ENCODE peak calls at places on chromosomes 6 and 20, in six cellular contexts. R, L, N, V, I and Y are unnamed samples.

GRCh38 chr6:837380-837779 is 144.4 kb upstream of the EXOC2 start:
- DNase-seq in N (peak), I (no peak), V (no peak), R (no peak), L (no peak), Y (no peak)

GRCh38 chr6:11766589-11767450 is 11.8 kb downstream of the ADTRP start:
- DNase-seq in R (no peak), V (no peak), N (peak), I (no peak), L (no peak), Y (no peak)

GRCh38 chr6:7919871-7920270 is 9.3 kb upstream of the TXNDC5 start:
- DNase-seq in N (peak), L (peak), I (no peak), V (no peak), R (no peak), Y (no peak)

GRCh38 chr6:97668716-97669115 is 385.7 kb upstream of the MMS22L start:
- DNase-seq in L (no peak), V (peak), N (no peak), I (no peak), R (no peak), Y (no peak)

GRCh38 chr20:10536531-10536930 is 101.4 kb downstream of the SLX4IP start:
- DNase-seq in N (peak), V (no peak), L (no peak), R (no peak), I (peak), Y (no peak)

GRCh38 chr6:119100115-119100514 is 21.7 kb upstream of the FAM184A start:
- DNase-seq in N (no peak), V (no peak), R (no peak), I (no peak), L (no peak), Y (no peak)

GRCh38 chr6:160692369-160692959 is 9.6 kb upstream of the PLG start:
- DNase-seq in I (no peak), R (no peak), L (peak), N (no peak), V (no peak), Y (no peak)

GRCh38 chr20:19396466-19397081 is 184.1 kb downstream of the SLC24A3 start:
- DNase-seq in R (no peak), L (no peak), V (no peak), N (no peak), I (no peak), Y (no peak)

GRCh38 chr6:160106010-160106409 is 15.6 kb upstream of the SLC22A1 start:
- DNase-seq in V (no peak), N (no peak), R (no peak), L (no peak), I (no peak), Y (no peak)

GRCh38 chr20:16222859-16223411 is 350.3 kb downstream of the KIF16B start:
- DNase-seq in N (no peak), R (no peak), I (no peak), V (no peak), L (no peak), Y (no peak)

GRCh38 chr6:145865175-145865574 is 50.6 kb upstream of the FBXO30 start:
- DNase-seq in L (no peak), N (no peak), V (no peak), R (no peak), I (no peak), Y (no peak)

GRCh38 chr20:1185781-1186334 is 1.1 kb upstream of the TMEM74B start:
- DNase-seq in V (no peak), N (peak), I (peak), R (peak), L (peak), Y (peak)

GRCh38 chr20:2851086-2851485 is 10.5 kb downstream of the VPS16 start:
- DNase-seq in I (no peak), N (no peak), L (no peak), R (no peak), V (no peak), Y (no peak)

GRCh38 chr20:39453890-39454289 is 491.7 kb downstream of the DHX35 start:
- DNase-seq in R (no peak), I (no peak), N (no peak), V (no peak), L (no peak), Y (no peak)

GRCh38 chr6:154491567-154492470 is 18.7 kb downstream of the CNKSR3 start:
- DNase-seq in R (no peak), N (no peak), I (no peak), L (no peak), V (no peak), Y (no peak)

GRCh38 chr6:154485784-154486183 is 24.7 kb downstream of the CNKSR3 start:
- DNase-seq in N (no peak), L (no peak), R (no peak), V (no peak), I (no peak), Y (no peak)

GRCh38 chr6:154487367-154488275 is 22.9 kb downstream of the CNKSR3 start:
- DNase-seq in N (peak), I (no peak), R (no peak), L (no peak), V (no peak), Y (no peak)

GRCh38 chr6:154488802-154489437 is 21.6 kb downstream of the CNKSR3 start:
- DNase-seq in R (no peak), V (no peak), I (no peak), L (no peak), N (no peak), Y (no peak)

GRCh38 chr6:154488276-154488627 is 22.2 kb downstream of the CNKSR3 start:
- DNase-seq in R (no peak), I (no peak), L (no peak), N (no peak), V (no peak), Y (no peak)
- TF ChIP-seq TAF1 in R (no peak), I (no peak), L (no peak), N (no peak), V (no peak), Y (no peak)

GRCh38 chr6:162301128-162301527 is 426.4 kb downstream of the PRKN start:
- DNase-seq in R (no peak), I (no peak), L (no peak), N (no peak), V (no peak), Y (no peak)
- TF ChIP-seq POLR2A in R (no peak), I (no peak), L (no peak), N (no peak), V (no peak), Y (no peak)

GRCh38 chr6:111862314-111862713 is 10.9 kb downstream of the FYN start:
- DNase-seq in L (no peak), N (no peak), V (no peak), I (no peak), R (no peak), Y (no peak)

GRCh38 chr6:111858347-111858746 is 14.9 kb downstream of the FYN start:
- DNase-seq in N (no peak), I (no peak), L (no peak), R (no peak), V (no peak), Y (no peak)

GRCh38 chr6:111864138-111865048 is 8.9 kb downstream of the FYN start:
- DNase-seq in I (no peak), V (no peak), R (no peak), N (no peak), L (no peak), Y (no peak)

GRCh38 chr6:111862727-111863126 is 10.5 kb downstream of the FYN start:
- DNase-seq in N (no peak), R (no peak), I (no peak), V (no peak), L (no peak), Y (no peak)

DNA sequence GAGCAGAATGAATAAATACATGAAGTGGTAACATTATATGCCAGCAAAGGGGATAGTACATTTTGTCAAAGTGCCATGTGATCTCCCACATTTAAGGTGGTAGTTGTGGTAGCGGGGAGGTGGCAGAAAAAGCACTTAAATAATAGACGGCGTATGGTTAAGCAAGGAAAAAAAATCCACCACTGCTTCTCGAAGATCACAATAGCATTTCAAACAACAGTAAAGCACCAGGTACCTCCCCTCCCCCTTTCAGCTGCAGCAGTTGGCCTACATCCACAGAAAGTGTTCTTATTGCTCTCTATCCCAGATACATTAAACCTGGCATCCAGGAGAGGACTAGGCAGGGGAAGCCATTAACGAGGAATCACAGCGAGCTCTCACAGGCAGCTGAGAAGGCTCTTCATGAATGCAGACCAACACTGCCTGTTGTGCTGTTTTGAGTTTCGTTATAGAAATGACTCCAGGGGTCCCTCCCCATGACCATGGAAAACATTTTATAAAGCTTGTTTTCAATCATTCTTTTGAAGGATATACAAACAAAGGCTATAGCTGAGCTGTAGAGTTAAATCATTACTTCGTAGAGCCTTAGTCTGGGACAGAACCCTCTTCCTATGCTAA is 11.8 kb downstream of the FYN start:
- DNase-seq in N (no peak), I (no peak), R (no peak), L (no peak), V (no peak), Y (no peak)
- TF ChIP-seq TAF1 in N (no peak), I (no peak), R (no peak), L (no peak), V (no peak), Y (no peak)

DNA sequence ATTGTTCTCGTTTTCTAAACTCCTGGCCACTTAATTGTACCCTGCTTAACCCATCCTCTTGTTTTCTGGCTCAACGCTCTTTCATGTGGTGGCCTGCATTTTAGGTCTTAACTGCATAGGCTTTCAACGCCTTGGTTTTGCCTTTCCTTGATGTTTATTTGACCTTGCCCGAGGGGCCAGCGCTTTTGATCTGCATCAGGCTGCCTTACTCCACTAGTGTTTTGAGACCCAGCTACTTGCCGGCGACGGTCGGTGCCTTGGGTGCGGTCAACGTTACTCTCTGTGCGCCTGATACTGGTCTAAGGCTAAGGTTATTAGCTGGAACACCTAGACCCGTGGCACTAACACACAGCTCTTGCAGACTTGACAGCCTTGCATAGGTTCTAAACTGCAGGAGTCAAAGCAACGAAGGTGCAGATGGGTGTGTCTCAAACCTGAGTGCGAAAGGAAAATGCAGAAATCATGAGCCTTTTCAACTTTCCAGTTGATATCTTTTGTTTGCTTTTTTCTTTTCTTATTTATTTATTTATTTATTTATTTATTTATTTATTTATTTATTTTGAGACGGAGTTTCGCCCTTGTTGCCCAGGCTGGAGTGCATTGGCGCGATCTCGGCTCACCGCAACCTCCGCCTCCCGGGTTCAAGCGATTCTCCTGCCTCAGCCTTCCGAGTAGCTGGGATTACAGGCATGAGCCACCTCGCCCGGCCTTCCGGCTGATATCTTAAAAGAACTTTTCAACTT is 138.8 kb downstream of the HFE start:
- DNase-seq in V (no peak), I (no peak), N (no peak), L (no peak), R (no peak), Y (no peak)
- TF ChIP-seq POLR2A in V (no peak), I (peak), N (no peak), L (no peak), R (no peak), Y (no peak)

GRCh38 chr20:33918662-33919061 is 75.0 kb upstream of the RALY start:
- DNase-seq in N (no peak), V (no peak), L (no peak), R (no peak), I (no peak), Y (no peak)
- TF ChIP-seq TAF1 in N (no peak), V (no peak), L (no peak), R (no peak), I (no peak), Y (no peak)

GRCh38 chr6:30610065-30610464 is 7.0 kb downstream of the PPP1R10 start:
- DNase-seq in N (no peak), I (no peak), L (no peak), R (no peak), V (no peak), Y (no peak)
- TF ChIP-seq POLR2A in N (peak), I (no peak), L (peak), R (no peak), V (no peak), Y (no peak)